ENCODE peak calls at places on chromosome 2, in eight cellular contexts. R, S, Z, N, M, A, L and F are unnamed samples. For H3K4me1, the result is how much of the 10 kb centered on the place peaks cover.

GRCh38 chr2:241983571-241984270 is 114.2 kb downstream of the RTP5 start:
- DNase-seq in R (no peak), S (no peak), Z (no peak), N (no peak), M (no peak), A (no peak), L (no peak), F (no peak)

GRCh38 chr2:26846881-26847662 is 860 bp upstream of the DPYSL5 start:
- DNase-seq in R (no peak), S (no peak), Z (no peak), N (peak), M (no peak), A (no peak), L (no peak), F (no peak)

GRCh38 chr2:175871949-175872348 is 130.1 kb downstream of the LNPK start:
- DNase-seq in R (no peak), S (no peak), Z (no peak), N (no peak), M (no peak), A (peak), L (no peak), F (no peak)

GRCh38 chr2:156589381-156590079 is 153.4 kb downstream of the GPD2 start:
- DNase-seq in R (peak), S (peak), Z (peak), N (peak), M (no peak), A (peak), L (no peak), F (peak)

GRCh38 chr2:43448011-43448821 is 147.6 kb downstream of the THADA start:
- DNase-seq in R (no peak), S (no peak), Z (peak), N (no peak), M (no peak), A (no peak), L (no peak), F (no peak)

GRCh38 chr2:24539258-24539657 is 48.2 kb downstream of the NCOA1 start:
- DNase-seq in R (no peak), S (no peak), Z (no peak), N (no peak), M (no peak), A (no peak), L (no peak), F (no peak)

GRCh38 chr2:7674606-7675005 is 757.4 kb downstream of the RNF144A start:
- DNase-seq in R (no peak), S (no peak), Z (no peak), N (no peak), M (no peak), A (no peak), L (no peak), F (no peak)

GRCh38 chr2:75612108-75612861 is 34.3 kb upstream of the MRPL19 start:
- DNase-seq in R (no peak), S (no peak), Z (no peak), N (no peak), M (no peak), A (no peak), L (no peak), F (no peak)

GRCh38 chr2:17736989-17737388 is 16.6 kb downstream of the SMC6 start:
- DNase-seq in R (peak), S (no peak), Z (no peak), N (no peak), M (no peak), A (no peak), L (no peak), F (no peak)

GRCh38 chr2:15112216-15112615 is 448.9 kb downstream of the NBAS start:
- DNase-seq in R (peak), S (peak), Z (peak), N (no peak), M (no peak), A (no peak), L (no peak), F (no peak)

GRCh38 chr2:72689579-72690170 is 136.2 kb downstream of the EXOC6B start:
- DNase-seq in R (no peak), S (peak), Z (no peak), N (no peak), M (no peak), A (no peak), L (no peak), F (no peak)

DNA sequence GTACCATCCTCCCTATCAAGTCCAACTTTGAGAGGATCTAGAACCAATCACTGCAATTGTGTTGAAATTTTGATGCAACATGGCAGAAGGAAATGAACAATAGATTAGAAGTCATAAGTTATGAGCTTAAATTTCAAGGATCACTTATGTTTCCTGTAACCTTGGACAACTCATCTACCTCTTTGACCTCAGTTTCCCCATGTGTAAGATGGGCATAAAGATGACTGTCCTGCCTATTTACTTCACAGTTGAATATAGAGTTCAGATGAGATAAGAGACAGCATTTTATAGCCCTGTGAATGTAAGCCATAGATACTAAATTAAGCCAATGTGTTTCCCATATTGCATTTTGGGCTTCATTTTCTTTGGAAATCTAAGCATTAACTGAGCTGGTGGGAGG is 13.0 kb downstream of the CD28 start:
- DNase-seq in R (no peak), S (no peak), Z (no peak), N (no peak), M (no peak), A (no peak), L (no peak), F (no peak)
- H3K4me1 ChIP-seq in R (under half), S (under half), Z (under half), N (under half), M (under half), A (under half), L (half or more), F (half or more)

GRCh38 chr2:240925191-240925575 is 19.0 kb downstream of the CROCC2 start:
- DNase-seq in R (no peak), S (no peak), Z (no peak), N (no peak), M (no peak), A (peak), L (no peak), F (no peak)

GRCh38 chr2:240928476-240929363 is 22.6 kb downstream of the CROCC2 start:
- DNase-seq in R (no peak), S (no peak), Z (no peak), N (no peak), M (no peak), A (no peak), L (no peak), F (no peak)

GRCh38 chr2:240927390-240927781 is 21.2 kb downstream of the CROCC2 start:
- DNase-seq in R (no peak), S (no peak), Z (no peak), N (no peak), M (no peak), A (no peak), L (no peak), F (no peak)

GRCh38 chr2:240925576-240926515 is 19.7 kb downstream of the CROCC2 start:
- DNase-seq in R (no peak), S (no peak), Z (no peak), N (no peak), M (no peak), A (peak), L (no peak), F (no peak)

DNA sequence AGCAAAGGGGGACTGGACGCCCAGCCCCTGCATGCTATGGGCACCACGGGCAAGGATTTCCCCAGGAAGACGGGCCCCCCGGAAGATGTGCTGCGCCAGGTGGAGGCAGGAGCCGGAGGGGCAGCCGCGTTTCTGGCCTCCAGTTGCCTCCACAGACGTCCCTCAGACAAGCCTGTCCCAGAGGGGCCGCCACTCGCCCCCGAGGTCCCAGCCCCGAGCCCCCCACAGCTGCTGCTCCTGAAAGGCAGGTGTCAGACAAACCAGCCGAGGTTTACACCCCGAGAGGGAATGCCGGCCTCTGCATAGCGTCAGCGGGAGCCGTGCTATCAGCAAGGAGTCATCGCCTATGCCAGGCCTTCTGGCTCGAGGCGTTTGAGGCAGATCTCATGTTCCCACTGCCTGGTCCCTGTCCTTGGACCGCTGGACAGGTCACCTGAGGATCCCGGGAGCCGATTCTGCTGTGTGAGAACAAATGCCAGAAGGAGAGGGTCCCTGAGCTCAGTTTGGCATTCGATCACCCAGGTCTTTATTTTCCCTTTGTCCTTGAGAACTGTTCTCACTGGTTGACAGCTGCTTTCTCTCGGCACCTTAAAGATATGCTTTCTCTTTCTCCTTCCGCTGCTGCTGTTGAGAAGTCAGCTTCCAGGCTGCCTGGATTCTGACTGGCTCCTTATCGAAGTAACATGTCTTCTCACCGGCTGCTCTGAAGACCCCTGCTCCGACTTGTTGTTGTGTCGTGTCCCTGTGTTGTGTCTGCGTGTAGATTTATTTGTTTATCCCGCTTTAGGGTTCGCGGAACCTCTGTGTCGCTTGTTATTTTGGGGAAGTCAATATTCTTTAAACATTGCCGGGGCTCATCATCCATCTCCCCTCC is 20.6 kb downstream of the CROCC2 start:
- DNase-seq in R (no peak), S (no peak), Z (no peak), N (no peak), M (no peak), A (no peak), L (no peak), F (no peak)
- H3K4me3 ChIP-seq in R (no peak), S (no peak), Z (no peak), N (no peak), M (no peak), A (no peak), L (no peak), F (no peak)

GRCh38 chr2:28654981-28655322 is 96.7 kb upstream of the PPP1CB start:
- DNase-seq in R (peak), S (peak), Z (peak), N (no peak), M (no peak), A (no peak), L (no peak), F (no peak)
- H3K4me1 ChIP-seq in R (under half), S (under half), Z (under half), N (under half), M (under half), A (under half), L (under half), F (under half)

GRCh38 chr2:233075141-233075965 is 15.2 kb downstream of the INPP5D start:
- DNase-seq in R (no peak), S (no peak), Z (no peak), N (no peak), M (no peak), A (no peak), L (no peak), F (no peak)
- H3K4me3 ChIP-seq in R (no peak), S (no peak), Z (no peak), N (no peak), M (peak), A (no peak), L (peak), F (peak)

GRCh38 chr2:289362-290089 is 1.6 kb upstream of the ALKAL2 start:
- DNase-seq in R (peak), S (peak), Z (peak), N (no peak), M (no peak), A (no peak), L (no peak), F (no peak)

GRCh38 chr2:288743-289361 is 961 bp upstream of the ALKAL2 start:
- DNase-seq in R (no peak), S (peak), Z (peak), N (no peak), M (no peak), A (no peak), L (no peak), F (no peak)

GRCh38 chr2:287471-287885 is 413 bp downstream of the ALKAL2 start:
- DNase-seq in R (no peak), S (peak), Z (peak), N (no peak), M (no peak), A (no peak), L (no peak), F (no peak)

GRCh38 chr2:286774-287392 is 1.0 kb downstream of the ALKAL2 start:
- DNase-seq in R (no peak), S (no peak), Z (peak), N (no peak), M (no peak), A (no peak), L (no peak), F (no peak)

GRCh38 chr2:288002-288742 is at the start of gene ALKAL2:
- DNase-seq in R (no peak), S (peak), Z (peak), N (no peak), M (no peak), A (no peak), L (no peak), F (no peak)
- H3K4me1 ChIP-seq in R (under half), S (under half), Z (under half), N (under half), M (under half), A (under half), L (under half), F (under half)

GRCh38 chr2:70084973-70085710 is 2.1 kb upstream of the PCBP1 start:
- DNase-seq in R (peak), S (no peak), Z (peak), N (no peak), M (peak), A (no peak), L (peak), F (peak)
- H3K4me3 ChIP-seq in R (peak), S (peak), Z (no peak), N (no peak), M (peak), A (peak), L (peak), F (peak)

GRCh38 chr2:109087055-109087663 is 41.8 kb upstream of the SH3RF3 start:
- DNase-seq in R (no peak), S (no peak), Z (no peak), N (no peak), M (no peak), A (no peak), L (no peak), F (no peak)
- H3K4me1 ChIP-seq in R (under half), S (under half), Z (under half), N (under half), M (under half), A (under half), L (under half), F (under half)